ENCODE peak calls at places on chromosome 4, in six cellular contexts. One of them, this sample, is unnamed.

GRCh38 chr4:858136-858535 is 32.2 kb upstream of the CPLX1 start:
- DNase-seq in stromal cell of bone marrow: no peak
- DNase-seq in amygdala: no peak
- DNase-seq in activated CD8-positive, alpha-beta T cell treated with anti-CD3 and anti-CD28 coated beads for 36 hours: no peak
- DNase-seq in T-helper 2 cell: no peak
- DNase-seq in T-helper 17 cell: no peak
- DNase-seq in this sample: no peak

GRCh38 chr4:4687935-4688727 is 146.3 kb upstream of the STX18 start:
- DNase-seq in amygdala: no peak
- DNase-seq in activated CD8-positive, alpha-beta T cell treated with anti-CD3 and anti-CD28 coated beads for 36 hours: no peak
- DNase-seq in T-helper 2 cell: no peak
- DNase-seq in stromal cell of bone marrow: no peak
- DNase-seq in T-helper 17 cell: no peak
- DNase-seq in this sample: no peak

GRCh38 chr4:154361450-154361849 is 130.1 kb downstream of the DCHS2 start:
- DNase-seq in activated CD8-positive, alpha-beta T cell treated with anti-CD3 and anti-CD28 coated beads for 36 hours: peak
- DNase-seq in amygdala: no peak
- DNase-seq in T-helper 2 cell: no peak
- DNase-seq in T-helper 17 cell: no peak
- DNase-seq in stromal cell of bone marrow: no peak
- DNase-seq in this sample: no peak

GRCh38 chr4:30717208-30718020 is 2.8 kb upstream of the PCDH7 start:
- DNase-seq in T-helper 2 cell: no peak
- DNase-seq in T-helper 17 cell: no peak
- DNase-seq in stromal cell of bone marrow: no peak
- DNase-seq in activated CD8-positive, alpha-beta T cell treated with anti-CD3 and anti-CD28 coated beads for 36 hours: peak
- DNase-seq in amygdala: peak
- DNase-seq in this sample: no peak

GRCh38 chr4:112423591-112423990 is 92.4 kb downstream of the NEUROG2 start:
- DNase-seq in amygdala: no peak
- DNase-seq in stromal cell of bone marrow: no peak
- DNase-seq in activated CD8-positive, alpha-beta T cell treated with anti-CD3 and anti-CD28 coated beads for 36 hours: no peak
- DNase-seq in T-helper 17 cell: no peak
- DNase-seq in T-helper 2 cell: no peak
- DNase-seq in this sample: no peak

GRCh38 chr4:56656346-56656643 is 24.8 kb downstream of the HOPX start:
- DNase-seq in amygdala: no peak
- DNase-seq in stromal cell of bone marrow: no peak
- DNase-seq in T-helper 17 cell: no peak
- DNase-seq in T-helper 2 cell: no peak
- DNase-seq in activated CD8-positive, alpha-beta T cell treated with anti-CD3 and anti-CD28 coated beads for 36 hours: peak
- DNase-seq in this sample: no peak

GRCh38 chr4:189202869-189203271 is 737.8 kb upstream of the FRG1 start:
- DNase-seq in activated CD8-positive, alpha-beta T cell treated with anti-CD3 and anti-CD28 coated beads for 36 hours: no peak
- DNase-seq in T-helper 17 cell: no peak
- DNase-seq in stromal cell of bone marrow: peak
- DNase-seq in T-helper 2 cell: no peak
- DNase-seq in amygdala: no peak
- DNase-seq in this sample: no peak

GRCh38 chr4:71333960-71334951 is 4.6 kb upstream of the SLC4A4 start:
- DNase-seq in T-helper 2 cell: no peak
- DNase-seq in T-helper 17 cell: no peak
- DNase-seq in activated CD8-positive, alpha-beta T cell treated with anti-CD3 and anti-CD28 coated beads for 36 hours: no peak
- DNase-seq in stromal cell of bone marrow: peak
- DNase-seq in amygdala: no peak
- DNase-seq in this sample: no peak

GRCh38 chr4:15654556-15655222 is 468 bp downstream of the FBXL5 start:
- DNase-seq in activated CD8-positive, alpha-beta T cell treated with anti-CD3 and anti-CD28 coated beads for 36 hours: peak
- DNase-seq in stromal cell of bone marrow: no peak
- DNase-seq in T-helper 17 cell: no peak
- DNase-seq in amygdala: peak
- DNase-seq in T-helper 2 cell: peak
- DNase-seq in this sample: no peak